ENCODE peak calls at places on chromosome 9, in ten cellular contexts. One of them, this sample, is unnamed. For H3K4me1 and H3K9me3, the result is how much of the 10 kb centered on the place peaks cover.

GRCh38 chr9:135792268-135793128 is 90.5 kb downstream of the KCNT1 start:
- DNase-seq in colonic mucosa: no peak
- DNase-seq in DND-41: no peak
- DNase-seq in HepG2: peak
- DNase-seq in body of pancreas: no peak
- DNase-seq in adrenal gland: no peak
- DNase-seq in lower lobe of right lung: no peak
- DNase-seq in fibroblast of lung: no peak
- DNase-seq in tibial nerve: no peak
- DNase-seq in lung: no peak
- DNase-seq in this sample: no peak

GRCh38 chr9:107698779-107699564 is 209.4 kb upstream of the KLF4 start:
- DNase-seq in fibroblast of lung: no peak
- DNase-seq in adrenal gland: no peak
- DNase-seq in colonic mucosa: no peak
- DNase-seq in lower lobe of right lung: no peak
- DNase-seq in HepG2: no peak
- DNase-seq in DND-41: no peak
- DNase-seq in body of pancreas: no peak
- DNase-seq in lung: no peak
- DNase-seq in tibial nerve: no peak
- DNase-seq in this sample: no peak

GRCh38 chr9:125585503-125586172 is 121.4 kb downstream of the MAPKAP1 start:
- DNase-seq in lung: no peak
- DNase-seq in fibroblast of lung: no peak
- DNase-seq in HepG2: peak
- DNase-seq in adrenal gland: peak
- DNase-seq in colonic mucosa: no peak
- DNase-seq in DND-41: no peak
- DNase-seq in lower lobe of right lung: no peak
- DNase-seq in tibial nerve: no peak
- DNase-seq in body of pancreas: no peak
- DNase-seq in this sample: no peak

GRCh38 chr9:18362901-18363685 is 110.9 kb upstream of the ADAMTSL1 start:
- DNase-seq in body of pancreas: no peak
- DNase-seq in colonic mucosa: peak
- DNase-seq in lower lobe of right lung: no peak
- DNase-seq in fibroblast of lung: peak
- DNase-seq in tibial nerve: no peak
- DNase-seq in HepG2: no peak
- DNase-seq in DND-41: no peak
- DNase-seq in lung: no peak
- DNase-seq in adrenal gland: no peak
- DNase-seq in this sample: no peak

GRCh38 chr9:91572044-91572443 is 148.4 kb upstream of the NFIL3 start:
- DNase-seq in adrenal gland: no peak
- DNase-seq in body of pancreas: no peak
- DNase-seq in HepG2: no peak
- DNase-seq in lung: no peak
- DNase-seq in lower lobe of right lung: no peak
- DNase-seq in tibial nerve: no peak
- DNase-seq in fibroblast of lung: peak
- DNase-seq in DND-41: no peak
- DNase-seq in colonic mucosa: no peak
- DNase-seq in this sample: no peak

GRCh38 chr9:111632051-111632450 is 917 bp downstream of the DNAJC25 start:
- DNase-seq in lower lobe of right lung: no peak
- DNase-seq in HepG2: peak
- DNase-seq in adrenal gland: no peak
- DNase-seq in lung: no peak
- DNase-seq in DND-41: no peak
- DNase-seq in fibroblast of lung: no peak
- DNase-seq in body of pancreas: no peak
- DNase-seq in colonic mucosa: no peak
- DNase-seq in tibial nerve: no peak
- DNase-seq in this sample: no peak

GRCh38 chr9:92736816-92737606 is 27.6 kb downstream of the BICD2 start:
- DNase-seq in tibial nerve: no peak
- DNase-seq in colonic mucosa: no peak
- DNase-seq in adrenal gland: peak
- DNase-seq in lower lobe of right lung: no peak
- DNase-seq in body of pancreas: no peak
- DNase-seq in DND-41: no peak
- DNase-seq in lung: no peak
- DNase-seq in fibroblast of lung: peak
- DNase-seq in HepG2: no peak
- DNase-seq in this sample: no peak

GRCh38 chr9:70868661-70869652 is 252.5 kb downstream of the TRPM3 start:
- DNase-seq in HepG2: no peak
- DNase-seq in lung: no peak
- DNase-seq in adrenal gland: peak
- DNase-seq in fibroblast of lung: peak
- DNase-seq in body of pancreas: peak
- DNase-seq in tibial nerve: no peak
- DNase-seq in colonic mucosa: no peak
- DNase-seq in DND-41: no peak
- DNase-seq in lower lobe of right lung: no peak
- DNase-seq in this sample: no peak

GRCh38 chr9:35832814-35833213 is 3.8 kb downstream of the TMEM8B start:
- DNase-seq in tibial nerve: no peak
- DNase-seq in colonic mucosa: peak
- DNase-seq in adrenal gland: no peak
- DNase-seq in DND-41: no peak
- DNase-seq in lung: no peak
- DNase-seq in lower lobe of right lung: no peak
- DNase-seq in fibroblast of lung: no peak
- DNase-seq in body of pancreas: peak
- DNase-seq in HepG2: no peak
- DNase-seq in this sample: no peak

GRCh38 chr9:115263731-115264130 is 145.8 kb upstream of the TNC start:
- DNase-seq in fibroblast of lung: peak
- DNase-seq in body of pancreas: no peak
- DNase-seq in lower lobe of right lung: no peak
- DNase-seq in lung: no peak
- DNase-seq in colonic mucosa: no peak
- DNase-seq in adrenal gland: no peak
- DNase-seq in HepG2: no peak
- DNase-seq in tibial nerve: no peak
- DNase-seq in DND-41: no peak
- DNase-seq in this sample: no peak

GRCh38 chr9:90878562-90878961 is 76.9 kb downstream of the SYK start:
- DNase-seq in adrenal gland: no peak
- DNase-seq in HepG2: no peak
- DNase-seq in lower lobe of right lung: no peak
- DNase-seq in lung: no peak
- DNase-seq in body of pancreas: no peak
- DNase-seq in DND-41: no peak
- DNase-seq in tibial nerve: no peak
- DNase-seq in colonic mucosa: no peak
- DNase-seq in fibroblast of lung: no peak
- DNase-seq in this sample: no peak

GRCh38 chr9:136036050-136036449 is 59.0 kb downstream of the NACC2 start:
- DNase-seq in fibroblast of lung: peak
- DNase-seq in colonic mucosa: no peak
- DNase-seq in DND-41: no peak
- DNase-seq in lower lobe of right lung: no peak
- DNase-seq in lung: no peak
- DNase-seq in adrenal gland: no peak
- DNase-seq in tibial nerve: no peak
- DNase-seq in HepG2: no peak
- DNase-seq in body of pancreas: no peak
- DNase-seq in this sample: no peak

GRCh38 chr9:100865111-100865510 is 163.4 kb upstream of the PLPPR1 start:
- DNase-seq in lung: no peak
- DNase-seq in HepG2: no peak
- DNase-seq in tibial nerve: no peak
- DNase-seq in DND-41: no peak
- DNase-seq in body of pancreas: no peak
- DNase-seq in colonic mucosa: no peak
- DNase-seq in lower lobe of right lung: no peak
- DNase-seq in adrenal gland: no peak
- DNase-seq in fibroblast of lung: no peak
- DNase-seq in this sample: no peak

DNA sequence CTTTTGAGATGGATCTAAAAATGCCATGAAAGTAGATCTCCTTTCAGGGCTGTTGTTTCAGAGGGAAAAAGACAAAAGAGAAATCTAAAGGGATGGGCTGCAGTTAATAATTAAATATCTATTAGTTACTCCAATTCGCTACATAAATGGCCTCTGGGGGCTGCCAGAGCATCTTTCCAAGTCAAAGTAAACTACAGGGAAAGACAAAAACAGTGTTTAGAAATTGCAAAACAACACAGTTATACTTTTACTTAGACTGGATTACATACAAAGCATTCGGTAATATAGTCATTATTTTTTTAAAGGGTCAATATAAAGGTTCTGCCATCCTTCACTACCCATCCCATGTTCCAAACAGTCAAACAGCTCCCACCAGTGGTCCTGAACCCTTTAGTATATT is 853.5 kb upstream of the DMAC1 start:
- DNase-seq in DND-41: no peak
- DNase-seq in HepG2: no peak
- DNase-seq in tibial nerve: no peak
- DNase-seq in fibroblast of lung: no peak
- DNase-seq in body of pancreas: no peak
- DNase-seq in colonic mucosa: no peak
- DNase-seq in lower lobe of right lung: no peak
- DNase-seq in lung: no peak
- DNase-seq in adrenal gland: no peak
- DNase-seq in this sample: no peak
- H3K4me1 ChIP-seq in DND-41: under half
- H3K4me1 ChIP-seq in HepG2: under half
- H3K4me1 ChIP-seq in tibial nerve: under half
- H3K4me1 ChIP-seq in fibroblast of lung: under half
- H3K4me1 ChIP-seq in body of pancreas: under half
- H3K4me1 ChIP-seq in colonic mucosa: under half
- H3K4me1 ChIP-seq in lower lobe of right lung: under half
- H3K4me1 ChIP-seq in lung: under half
- H3K4me1 ChIP-seq in adrenal gland: under half
- H3K4me1 ChIP-seq in this sample: under half

GRCh38 chr9:88418715-88419540 is 30.7 kb downstream of the SPIN1 start:
- DNase-seq in fibroblast of lung: peak
- DNase-seq in colonic mucosa: no peak
- DNase-seq in body of pancreas: no peak
- DNase-seq in tibial nerve: no peak
- DNase-seq in lower lobe of right lung: no peak
- DNase-seq in DND-41: no peak
- DNase-seq in HepG2: no peak
- DNase-seq in adrenal gland: no peak
- DNase-seq in lung: no peak
- DNase-seq in this sample: no peak
- H3K27ac ChIP-seq in fibroblast of lung: no peak
- H3K27ac ChIP-seq in colonic mucosa: no peak
- H3K27ac ChIP-seq in body of pancreas: no peak
- H3K27ac ChIP-seq in tibial nerve: no peak
- H3K27ac ChIP-seq in lower lobe of right lung: no peak
- H3K27ac ChIP-seq in DND-41: no peak
- H3K27ac ChIP-seq in HepG2: no peak
- H3K27ac ChIP-seq in adrenal gland: peak
- H3K27ac ChIP-seq in lung: no peak
- H3K27ac ChIP-seq in this sample: no peak

GRCh38 chr9:137355445-137356365 is 53.6 kb upstream of the NRARP start:
- DNase-seq in HepG2: no peak
- DNase-seq in adrenal gland: no peak
- DNase-seq in lung: no peak
- DNase-seq in tibial nerve: no peak
- DNase-seq in colonic mucosa: no peak
- DNase-seq in lower lobe of right lung: no peak
- DNase-seq in body of pancreas: no peak
- DNase-seq in fibroblast of lung: peak
- DNase-seq in DND-41: no peak
- DNase-seq in this sample: no peak

GRCh38 chr9:137354153-137354844 is 52.2 kb upstream of the NRARP start:
- DNase-seq in adrenal gland: no peak
- DNase-seq in body of pancreas: no peak
- DNase-seq in DND-41: no peak
- DNase-seq in tibial nerve: no peak
- DNase-seq in HepG2: no peak
- DNase-seq in lower lobe of right lung: no peak
- DNase-seq in colonic mucosa: no peak
- DNase-seq in lung: no peak
- DNase-seq in fibroblast of lung: no peak
- DNase-seq in this sample: no peak

GRCh38 chr9:137353223-137354152 is 51.4 kb upstream of the NRARP start:
- DNase-seq in HepG2: no peak
- DNase-seq in tibial nerve: no peak
- DNase-seq in fibroblast of lung: no peak
- DNase-seq in lower lobe of right lung: peak
- DNase-seq in DND-41: no peak
- DNase-seq in colonic mucosa: no peak
- DNase-seq in body of pancreas: no peak
- DNase-seq in lung: peak
- DNase-seq in adrenal gland: peak
- DNase-seq in this sample: no peak

GRCh38 chr9:137357166-137357565 is 55.1 kb upstream of the NRARP start:
- DNase-seq in fibroblast of lung: no peak
- DNase-seq in body of pancreas: no peak
- DNase-seq in DND-41: no peak
- DNase-seq in lower lobe of right lung: no peak
- DNase-seq in HepG2: no peak
- DNase-seq in lung: no peak
- DNase-seq in adrenal gland: no peak
- DNase-seq in tibial nerve: no peak
- DNase-seq in colonic mucosa: no peak
- DNase-seq in this sample: no peak

DNA sequence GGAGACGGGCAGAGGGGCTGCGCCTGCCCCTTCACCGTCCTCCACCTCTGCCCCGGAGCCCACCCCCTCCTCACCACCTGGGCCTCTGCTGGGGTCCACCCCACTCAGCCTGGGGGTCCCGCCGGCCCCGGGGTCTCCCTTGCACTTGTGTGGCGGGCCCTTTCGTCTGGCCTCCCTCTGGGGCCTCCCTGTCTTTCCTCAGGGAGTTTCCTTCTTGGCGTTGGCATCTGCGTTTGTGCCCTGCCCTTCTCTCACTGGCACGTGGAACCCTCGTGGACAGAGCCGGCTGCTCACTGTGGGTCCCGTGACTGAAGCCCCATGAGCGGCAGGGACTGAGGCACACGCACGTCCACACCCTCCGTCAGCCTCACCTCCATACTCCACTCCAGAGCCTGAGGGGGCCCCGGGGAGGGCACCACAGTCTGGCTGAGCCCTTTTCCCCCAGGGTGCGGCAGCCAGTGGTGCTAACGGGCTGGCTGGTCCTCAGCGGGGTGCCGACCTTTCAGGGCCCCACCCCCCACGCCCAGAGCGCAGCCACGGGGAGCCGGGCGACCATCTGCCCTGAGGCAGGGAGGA is 52.9 kb upstream of the NRARP start:
- DNase-seq in lower lobe of right lung: no peak
- DNase-seq in HepG2: no peak
- DNase-seq in body of pancreas: no peak
- DNase-seq in colonic mucosa: no peak
- DNase-seq in adrenal gland: no peak
- DNase-seq in tibial nerve: no peak
- DNase-seq in DND-41: no peak
- DNase-seq in lung: no peak
- DNase-seq in fibroblast of lung: no peak
- DNase-seq in this sample: no peak
- H3K9me3 ChIP-seq in lower lobe of right lung: under half
- H3K9me3 ChIP-seq in HepG2: under half
- H3K9me3 ChIP-seq in body of pancreas: under half
- H3K9me3 ChIP-seq in colonic mucosa: under half
- H3K9me3 ChIP-seq in adrenal gland: under half
- H3K9me3 ChIP-seq in tibial nerve: under half
- H3K9me3 ChIP-seq in DND-41: under half
- H3K9me3 ChIP-seq in lung: under half
- H3K9me3 ChIP-seq in fibroblast of lung: under half
- H3K9me3 ChIP-seq in this sample: under half

GRCh38 chr9:76729116-76729515 is 35.1 kb upstream of the PCA3 start:
- DNase-seq in body of pancreas: no peak
- DNase-seq in HepG2: no peak
- DNase-seq in lower lobe of right lung: no peak
- DNase-seq in fibroblast of lung: no peak
- DNase-seq in colonic mucosa: no peak
- DNase-seq in DND-41: no peak
- DNase-seq in lung: no peak
- DNase-seq in adrenal gland: no peak
- DNase-seq in tibial nerve: no peak
- DNase-seq in this sample: no peak
- H3K4me1 ChIP-seq in body of pancreas: under half
- H3K4me1 ChIP-seq in HepG2: under half
- H3K4me1 ChIP-seq in lower lobe of right lung: under half
- H3K4me1 ChIP-seq in fibroblast of lung: under half
- H3K4me1 ChIP-seq in colonic mucosa: under half
- H3K4me1 ChIP-seq in DND-41: under half
- H3K4me1 ChIP-seq in lung: under half
- H3K4me1 ChIP-seq in adrenal gland: under half
- H3K4me1 ChIP-seq in tibial nerve: under half
- H3K4me1 ChIP-seq in this sample: under half

This sample was measured in CD8-positive, alpha-beta T cell.